ENCODE peak calls at places on chromosomes 16 and 17, in eight cellular contexts. H, A, X, Y, J, F, Q and R are unnamed samples.

GRCh38 chr17:38598536-38598935 is 7.2 kb downstream of the SRCIN1 start:
- DNase-seq in A (peak; percentile 76), X (no peak), F (peak; percentile 57), Y (peak; percentile 87), H (no peak), J (peak; percentile 57), Q (peak; percentile 90), R (peak; percentile 61)

GRCh38 chr16:58252716-58253115 is 42.1 kb downstream of the PRSS54 start:
- DNase-seq in Y (no peak), A (no peak), F (no peak), H (no peak), J (no peak), X (no peak), Q (no peak), R (no peak)

GRCh38 chr17:50604470-50604869 is 30.2 kb upstream of the ABCC3 start:
- DNase-seq in Y (no peak), X (no peak), A (no peak), Q (peak; percentile 95), F (peak; percentile 27), H (peak; percentile 65), J (peak; percentile 75), R (no peak)

GRCh38 chr17:82436601-82437324 is 13.8 kb downstream of the CYBC1 start:
- DNase-seq in J (no peak), Y (no peak), H (no peak), A (no peak), Q (no peak), X (no peak), F (no peak), R (no peak)

GRCh38 chr16:2236362-2237075 is at the start of gene DNASE1L2:
- DNase-seq in Q (no peak), Y (no peak), A (peak; percentile 14), X (no peak), H (no peak), J (no peak), F (no peak), R (no peak)

GRCh38 chr16:11327277-11328171 is 17.7 kb upstream of the RMI2 start:
- DNase-seq in F (no peak), Y (no peak), A (no peak), Q (no peak), H (no peak), X (no peak), J (no peak), R (no peak)

GRCh38 chr16:68116256-68116853 is 31.2 kb downstream of the NFATC3 start:
- DNase-seq in Y (no peak), H (no peak), F (no peak), X (no peak), J (peak; percentile 53), Q (no peak), A (peak; percentile 48), R (no peak)

GRCh38 chr17:33520404-33521032 is 227.4 kb upstream of the ASIC2 start:
- DNase-seq in Y (no peak), J (peak; percentile 12), H (peak; percentile 18), Q (peak; percentile 74), A (peak; percentile 42), X (peak; percentile 10), F (no peak), R (no peak)

GRCh38 chr17:59899099-59899498 is 6.2 kb downstream of the RPS6KB1 start:
- DNase-seq in H (no peak), X (no peak), J (peak; percentile 39), F (no peak), Q (no peak), Y (no peak), A (no peak), R (no peak)

GRCh38 chr17:16425202-16425601 is 9.8 kb downstream of the TRPV2 start:
- DNase-seq in A (no peak), H (no peak), Q (no peak), F (no peak), X (no peak), J (no peak), Y (no peak), R (no peak)

GRCh38 chr16:25676820-25677219 is 14.9 kb upstream of the HS3ST4 start:
- DNase-seq in F (no peak), Q (no peak), A (no peak), J (no peak), H (no peak), Y (no peak), X (no peak), R (no peak)

GRCh38 chr17:27319536-27320221 is 25.8 kb downstream of the WSB1 start:
- DNase-seq in J (peak; percentile 95), X (no peak), H (peak; percentile 77), Y (no peak), A (no peak), F (peak; percentile 73), Q (peak; percentile 18), R (no peak)

GRCh38 chr16:25177831-25178688 is 38.7 kb upstream of the AQP8 start:
- DNase-seq in F (peak; percentile 63), Q (no peak), A (no peak), Y (no peak), J (peak; percentile 34), X (no peak), H (no peak), R (no peak)

GRCh38 chr16:71792176-71792575 is 16.5 kb downstream of the AP1G1 start:
- DNase-seq in H (no peak), Y (no peak), X (no peak), Q (no peak), A (no peak), F (no peak), J (no peak), R (no peak)

GRCh38 chr16:22210285-22210684 is 4.2 kb downstream of the EEF2K start:
- DNase-seq in Y (no peak), H (no peak), X (no peak), Q (no peak), J (no peak), F (no peak), A (no peak), R (no peak)

GRCh38 chr16:27220120-27220519 is 16.8 kb downstream of the KDM8 start:
- DNase-seq in X (no peak), Y (no peak), A (no peak), F (no peak), H (no peak), Q (no peak), J (no peak), R (no peak)

GRCh38 chr16:85078952-85079351 is 33.3 kb downstream of the CIBAR2 start:
- DNase-seq in F (no peak), Q (no peak), H (no peak), X (no peak), A (no peak), Y (no peak), J (no peak), R (no peak)

GRCh38 chr16:73202176-73202729 is 154.3 kb upstream of the ZFHX3 start:
- DNase-seq in H (peak; percentile 30), A (no peak), Q (no peak), Y (no peak), X (no peak), J (peak; percentile 98), F (no peak), R (peak; percentile 71)

GRCh38 chr16:63613701-63614100 is 1508.2 kb downstream of the CDH11 start:
- DNase-seq in F (no peak), X (no peak), H (no peak), Y (no peak), A (peak; percentile 44), J (peak; percentile 65), Q (no peak), R (peak; percentile 3)

GRCh38 chr17:81436294-81436849 is 41.1 kb downstream of the BAHCC1 start:
- DNase-seq in Q (peak; percentile 75), Y (no peak), A (no peak), J (peak; percentile 62), H (peak; percentile 59), F (no peak), X (no peak), R (no peak)

GRCh38 chr17:29778936-29779811 is 150.9 kb downstream of the SSH2 start:
- DNase-seq in X (peak; percentile 68), H (peak; percentile 72), A (peak; percentile 56), Q (peak; percentile 48), Y (peak; percentile 40), F (peak; percentile 60), J (peak; percentile 67), R (peak; percentile 61)

GRCh38 chr17:28765038-28765437 is 21.2 kb downstream of the TRAF4 start:
- DNase-seq in F (no peak), A (no peak), J (no peak), Y (no peak), H (no peak), Q (no peak), X (no peak), R (no peak)

GRCh38 chr16:598823-599739 is 9.2 kb downstream of the RAB40C start:
- DNase-seq in Y (no peak), A (no peak), H (no peak), J (no peak), Q (no peak), F (no peak), X (no peak), R (no peak)

GRCh38 chr17:41540921-41541625 is 13.0 kb upstream of the KRT19 start:
- DNase-seq in A (peak; percentile 83), X (no peak), Y (no peak), F (no peak), Q (no peak), J (no peak), H (no peak), R (no peak)
- H3K4me3 ChIP-seq in A (peak overlapping the region; percentile 28), X (no peak overlapping the region), Y (no peak overlapping the region), F (no peak overlapping the region), Q (no peak overlapping the region), J (no peak overlapping the region), H (no peak overlapping the region), R (no peak overlapping the region)

GRCh38 chr17:41311111-41311510 is 2.0 kb upstream of the KRTAP16-1 start:
- DNase-seq in X (no peak), A (no peak), H (no peak), Q (no peak), J (no peak), Y (no peak), F (no peak), R (no peak)
- H3K27me3 ChIP-seq in X (no peaks in the 10 kb centered on the region), A (no peaks in the 10 kb centered on the region), H (peaks cover 8% of the 10 kb centered on the region), Q (peaks cover 80% of the 10 kb centered on the region), J (peaks cover 12% of the 10 kb centered on the region), Y (no peaks in the 10 kb centered on the region), F (no peaks in the 10 kb centered on the region), R (no peaks in the 10 kb centered on the region)

GRCh38 chr17:57044976-57045867 is 39.8 kb upstream of the AKAP1 start:
- DNase-seq in H (no peak), Y (no peak), X (no peak), Q (peak; percentile 11), A (no peak), J (no peak), F (no peak), R (no peak)
- H3K4me3 ChIP-seq in H (peak overlapping the region; percentile 62), Y (no peak overlapping the region), X (peak overlapping the region; percentile 49), Q (peak overlapping the region; percentile 44), A (no peak overlapping the region), J (peak overlapping the region; percentile 17), F (peak overlapping the region; percentile 51), R (peak overlapping the region; percentile 22)

GRCh38 chr17:49468827-49469385 is 26.2 kb upstream of the NGFR start:
- DNase-seq in F (no peak), H (peak; percentile 40), A (no peak), Y (no peak), X (no peak), Q (no peak), J (no peak), R (no peak)

GRCh38 chr17:49464049-49464448 is 31.0 kb upstream of the NGFR start:
- DNase-seq in Q (no peak), A (no peak), Y (no peak), H (no peak), J (no peak), X (no peak), F (no peak), R (no peak)

GRCh38 chr17:49469831-49470568 is 25.1 kb upstream of the NGFR start:
- DNase-seq in X (no peak), Y (no peak), H (peak; percentile 46), J (no peak), A (no peak), Q (peak; percentile 25), F (no peak), R (no peak)

GRCh38 chr17:49465352-49465751 is 29.7 kb upstream of the NGFR start:
- DNase-seq in X (no peak), Q (no peak), J (no peak), F (no peak), Y (no peak), A (no peak), H (no peak), R (no peak)

GRCh38 chr17:49467175-49467574 is 27.9 kb upstream of the NGFR start:
- DNase-seq in Y (no peak), X (no peak), Q (no peak), F (no peak), A (no peak), J (no peak), H (no peak), R (no peak)
- H3K27me3 ChIP-seq in Y (peaks cover 4% of the 10 kb centered on the region), X (peaks cover 13% of the 10 kb centered on the region), Q (peaks cover 6% of the 10 kb centered on the region), F (peaks cover 18% of the 10 kb centered on the region), A (peaks cover 71% of the 10 kb centered on the region), J (peaks cover 24% of the 10 kb centered on the region), H (no peaks in the 10 kb centered on the region), R (peaks cover 43% of the 10 kb centered on the region)